ENCODE peak calls at places on chromosomes 5 and 9, in six cellular contexts. C is pancreas; V is CD8-positive, alpha-beta memory T cell; D is lower lobe of right lung; F is IMR-90; A is heart left ventricle. K is an unnamed sample. For H3K4me1, the result is how much of the 10 kb centered on the place peaks cover.

GRCh38 chr5:72122619-72123018 is 15.3 kb downstream of the MAP1B start:
- DNase-seq in C (no peak), V (no peak), D (no peak), F (no peak), A (no peak), K (no peak)

GRCh38 chr5:143349127-143349526 is 54.4 kb downstream of the NR3C1 start:
- DNase-seq in C (no peak), V (no peak), D (no peak), F (peak), A (no peak), K (no peak)

GRCh38 chr9:77440057-77440456 is 208.1 kb downstream of the GNA14 start:
- DNase-seq in C (peak), V (no peak), D (no peak), F (peak), A (no peak), K (no peak)

GRCh38 chr9:133606722-133607053 is 2.5 kb downstream of the FAM163B start:
- DNase-seq in C (no peak), V (no peak), D (peak), F (no peak), A (no peak), K (no peak)

GRCh38 chr5:78629590-78629989 is 19.0 kb downstream of the LHFPL2 start:
- DNase-seq in C (no peak), V (no peak), D (no peak), F (no peak), A (no peak), K (no peak)

GRCh38 chr5:134561871-134562296 is 36.4 kb downstream of the JADE2 start:
- DNase-seq in C (no peak), V (no peak), D (no peak), F (peak), A (no peak), K (no peak)

GRCh38 chr9:124256517-124257069 is 1.2 kb upstream of the NEK6 start:
- DNase-seq in C (no peak), V (peak), D (peak), F (peak), A (no peak), K (no peak)

GRCh38 chr9:128043467-128043868 is 23.7 kb downstream of the NAIF1 start:
- DNase-seq in C (no peak), V (no peak), D (no peak), F (no peak), A (no peak), K (no peak)

GRCh38 chr5:175115831-175116230 is 328.2 kb downstream of the DRD1 start:
- DNase-seq in C (no peak), V (no peak), D (no peak), F (no peak), A (no peak), K (no peak)

GRCh38 chr9:100322954-100323536 is 29.7 kb downstream of the TEX10 start:
- DNase-seq in C (peak), V (no peak), D (no peak), F (peak), A (no peak), K (no peak)

GRCh38 chr9:128149951-128150593 is 819 bp downstream of the LCN2 start:
- DNase-seq in C (no peak), V (no peak), D (peak), F (no peak), A (no peak), K (no peak)

GRCh38 chr5:119166026-119166425 is 95.1 kb downstream of the DMXL1 start:
- DNase-seq in C (no peak), V (no peak), D (no peak), F (no peak), A (no peak), K (no peak)

GRCh38 chr9:88043647-88044046 is 69.3 kb upstream of the CDK20 start:
- DNase-seq in C (no peak), V (no peak), D (no peak), F (no peak), A (no peak), K (no peak)

GRCh38 chr9:127783111-127783621 is 2.7 kb upstream of the CDK9 start:
- DNase-seq in C (no peak), V (peak), D (peak), F (no peak), A (no peak), K (peak)

GRCh38 chr5:90437663-90438062 is 28.1 kb upstream of the CETN3 start:
- DNase-seq in C (no peak), V (no peak), D (no peak), F (no peak), A (no peak), K (no peak)

GRCh38 chr5:5981562-5981961 is 396.8 kb downstream of the MED10 start:
- DNase-seq in C (no peak), V (no peak), D (no peak), F (no peak), A (no peak), K (no peak)

GRCh38 chr5:134551891-134552290 is 26.4 kb downstream of the JADE2 start:
- DNase-seq in C (no peak), V (no peak), D (no peak), F (peak), A (no peak), K (no peak)

GRCh38 chr9:95666096-95666784 is 149.5 kb upstream of the PTCH1 start:
- DNase-seq in C (no peak), V (no peak), D (no peak), F (no peak), A (no peak), K (no peak)

GRCh38 chr5:172585114-172585513 is 55.9 kb upstream of the NEURL1B start:
- DNase-seq in C (no peak), V (no peak), D (no peak), F (no peak), A (no peak), K (no peak)

GRCh38 chr5:94700592-94700991 is 82.1 kb downstream of the SLF1 start:
- DNase-seq in C (no peak), V (no peak), D (no peak), F (no peak), A (no peak), K (no peak)

GRCh38 chr5:139650689-139651501 is 2.7 kb downstream of the CXXC5 start:
- DNase-seq in C (peak), V (no peak), D (peak), F (no peak), A (peak), K (no peak)

GRCh38 chr5:139652788-139653241 is 4.7 kb downstream of the CXXC5 start:
- DNase-seq in C (no peak), V (no peak), D (no peak), F (no peak), A (no peak), K (no peak)

GRCh38 chr5:139653616-139654015 is 5.5 kb downstream of the CXXC5 start:
- DNase-seq in C (no peak), V (no peak), D (no peak), F (no peak), A (no peak), K (no peak)

GRCh38 chr5:139651502-139651862 is 3.3 kb downstream of the CXXC5 start:
- DNase-seq in C (no peak), V (no peak), D (peak), F (no peak), A (no peak), K (no peak)

GRCh38 chr5:139651863-139652787 is 4.0 kb downstream of the CXXC5 start:
- DNase-seq in C (peak), V (peak), D (peak), F (peak), A (peak), K (peak)
- H3K4me3 ChIP-seq in C (peak), V (peak), D (peak), F (peak), A (peak), K (no peak)

DNA sequence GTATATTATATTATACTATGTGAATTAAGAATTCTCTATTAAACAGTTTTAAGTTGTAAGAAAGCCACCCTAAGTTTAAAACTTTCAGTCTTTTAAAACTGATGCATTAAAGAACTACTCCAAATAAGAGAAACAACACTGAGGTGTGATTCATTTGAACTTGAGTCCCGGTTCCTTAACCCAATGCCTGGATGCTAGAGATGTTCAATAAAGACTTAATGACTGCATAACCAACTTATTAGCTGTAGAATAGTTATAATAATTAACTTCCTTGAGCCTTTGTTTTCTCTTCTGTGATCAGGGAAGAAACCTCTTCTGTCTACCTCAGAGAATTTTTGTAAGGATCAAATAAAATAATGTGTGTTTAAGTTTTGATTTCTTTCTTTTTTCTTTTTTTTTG is 45.3 kb upstream of the DENND4C start:
- DNase-seq in C (no peak), V (no peak), D (no peak), F (no peak), A (no peak), K (no peak)
- H3K4me1 ChIP-seq in C (under half), V (under half), D (under half), F (under half), A (under half), K (under half)

DNA sequence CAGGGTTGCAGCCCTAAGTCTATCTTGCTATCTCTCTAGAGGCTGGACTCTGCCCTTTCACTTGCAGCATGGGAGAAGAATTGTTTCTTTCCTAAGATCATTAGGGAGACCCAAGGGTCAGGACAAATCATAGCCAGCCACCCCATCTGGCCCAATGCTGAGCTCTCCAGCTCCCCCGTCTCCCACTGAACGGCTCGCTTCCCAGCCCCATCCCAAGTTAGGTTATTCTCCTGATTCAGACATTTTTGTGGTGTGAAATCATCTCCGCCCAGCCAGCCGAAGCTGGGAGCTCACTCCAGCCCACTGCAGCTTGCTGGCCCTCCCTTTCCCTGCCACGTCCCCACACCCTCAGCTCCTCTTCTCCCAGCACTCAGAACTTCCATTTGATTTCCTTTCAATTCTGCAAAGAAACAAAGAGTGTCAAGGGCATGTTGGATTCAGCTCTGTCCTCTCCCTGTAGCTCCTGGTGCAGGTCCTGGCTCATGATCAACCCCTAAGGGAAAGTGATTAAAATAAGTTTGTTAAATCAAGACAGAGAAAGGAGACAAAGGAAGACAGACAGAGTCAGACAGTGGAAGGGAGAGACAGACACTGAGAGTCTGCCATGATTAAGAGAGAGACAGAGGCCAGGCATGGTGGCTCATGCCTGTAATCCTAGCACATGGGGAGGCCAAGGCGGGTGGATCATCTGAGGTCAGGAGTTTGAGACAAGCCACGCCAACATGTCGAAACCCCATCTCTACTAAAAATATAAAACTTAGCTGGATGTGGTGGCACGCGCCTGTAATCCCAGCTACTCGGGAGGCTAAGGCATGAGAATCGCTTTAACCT is 12.6 kb upstream of the SPARC start:
- DNase-seq in C (peak), V (no peak), D (no peak), F (peak), A (peak), K (no peak)
- H3K4me3 ChIP-seq in C (no peak), V (no peak), D (no peak), F (no peak), A (no peak), K (no peak)

GRCh38 chr5:39414429-39414828 is 10.4 kb downstream of the DAB2 start:
- DNase-seq in C (no peak), V (no peak), D (no peak), F (peak), A (no peak), K (no peak)

GRCh38 chr5:39409036-39409435 is 15.7 kb downstream of the DAB2 start:
- DNase-seq in C (no peak), V (no peak), D (no peak), F (no peak), A (no peak), K (no peak)

GRCh38 chr5:39411985-39412384 is 12.8 kb downstream of the DAB2 start:
- DNase-seq in C (no peak), V (no peak), D (no peak), F (no peak), A (no peak), K (no peak)

GRCh38 chr5:39412995-39413394 is 11.8 kb downstream of the DAB2 start:
- DNase-seq in C (no peak), V (no peak), D (no peak), F (no peak), A (no peak), K (no peak)

DNA sequence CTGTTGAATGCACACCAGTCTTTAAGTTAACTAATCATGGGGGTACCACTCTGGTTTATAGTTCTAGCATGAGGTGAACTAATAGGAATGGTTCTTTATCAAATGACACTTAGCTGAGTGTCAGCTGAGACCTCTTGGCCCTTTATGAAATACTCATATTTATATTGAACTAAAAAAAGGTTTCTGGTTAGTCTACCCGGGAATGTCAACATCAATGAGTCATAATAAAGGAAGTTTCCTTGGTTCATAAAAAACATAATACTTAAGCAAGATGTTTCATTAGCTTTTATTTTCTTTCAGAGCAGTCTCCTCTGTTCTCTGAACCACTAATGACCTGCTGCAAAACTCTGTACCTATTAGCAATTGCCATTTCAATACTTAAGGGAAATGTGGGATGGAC is 13.7 kb downstream of the DAB2 start:
- DNase-seq in C (no peak), V (no peak), D (no peak), F (peak), A (no peak), K (no peak)
- H3K4me1 ChIP-seq in C (under half), V (under half), D (half or more), F (under half), A (half or more), K (under half)

DNA sequence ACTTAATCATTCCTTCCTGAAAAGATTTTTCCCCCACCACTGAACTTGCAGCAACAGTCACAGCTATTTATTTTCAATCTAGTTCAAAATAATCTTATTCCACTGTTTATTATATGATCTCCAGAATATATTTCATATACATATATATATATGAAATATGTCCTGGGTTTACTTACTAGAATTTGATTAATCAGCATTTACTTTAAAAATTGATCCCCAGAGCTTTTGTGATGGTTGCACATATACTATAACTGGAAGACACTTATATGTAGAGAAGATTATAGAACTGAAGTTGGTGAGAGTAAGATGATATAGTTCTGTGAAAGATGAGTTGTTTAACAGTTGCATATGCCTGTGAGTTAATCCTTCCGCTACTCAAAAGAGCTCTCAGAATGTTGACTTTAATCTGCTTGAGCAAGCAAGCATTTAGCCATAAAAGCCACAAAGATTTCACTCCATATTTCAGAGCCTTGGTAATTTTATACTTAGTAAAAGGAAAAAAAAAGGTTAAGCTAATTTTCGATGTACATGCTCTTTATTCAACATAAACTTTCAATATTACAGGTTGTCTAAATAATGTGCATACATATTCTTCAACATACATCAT is 399.3 kb upstream of the CDH9 start:
- DNase-seq in C (no peak), V (no peak), D (no peak), F (no peak), A (no peak), K (no peak)
- H3K4me3 ChIP-seq in C (no peak), V (no peak), D (no peak), F (no peak), A (no peak), K (no peak)